ENCODE peak calls at places on chromosomes 12 and 14, in four cellular contexts. J is HepG2, D is HCT116, R is A549. Z is an unnamed sample.

GRCh38 chr12:47281667-47282171 is 202.0 kb upstream of the AMIGO2 start:
- DNase-seq in J (no peak), D (no peak), R (no peak), Z (no peak)

GRCh38 chr12:112116232-112117060 is 7.9 kb upstream of the NAA25 start:
- DNase-seq in J (peak; percentile 83), D (peak; percentile 23), R (peak; percentile 28), Z (peak; percentile 94)

GRCh38 chr12:52244615-52244994 is 11.6 kb downstream of the KRT7 start:
- DNase-seq in J (no peak), D (no peak), R (no peak), Z (no peak)

GRCh38 chr14:74362361-74362915 is 14.2 kb downstream of the VRTN start:
- DNase-seq in J (peak; percentile 63), D (peak; percentile 41), R (peak; percentile 79), Z (peak; percentile 74)

GRCh38 chr12:94175763-94176660 is 27.6 kb downstream of the PLXNC1 start:
- DNase-seq in J (no peak), D (no peak), R (no peak), Z (peak; percentile 84)

GRCh38 chr12:53325539-53326061 is 4.2 kb upstream of the AAAS start:
- DNase-seq in J (peak; percentile 35), D (no peak), R (peak; percentile 39), Z (peak; percentile 49)

GRCh38 chr12:13380297-13380696 is 183.8 kb downstream of the EMP1 start:
- DNase-seq in J (no peak), D (no peak), R (no peak), Z (no peak)

GRCh38 chr14:75504411-75504810 is 17.9 kb upstream of the BATF start:
- DNase-seq in J (peak; percentile 45), D (no peak), R (no peak), Z (no peak)

GRCh38 chr12:77679701-77680100 is 151.0 kb upstream of the NAV3 start:
- DNase-seq in J (no peak), D (no peak), R (no peak), Z (no peak)

GRCh38 chr12:113247123-113248045 is 26.1 kb downstream of the TPCN1 start:
- DNase-seq in J (no peak), D (no peak), R (no peak), Z (peak; percentile 97)

GRCh38 chr12:92021665-92022033 is 124.0 kb downstream of the BTG1 start:
- DNase-seq in J (no peak), D (no peak), R (no peak), Z (no peak)

GRCh38 chr14:91300957-91301356 is 56.5 kb upstream of the GPR68 start:
- DNase-seq in J (no peak), D (no peak), R (no peak), Z (no peak)

DNA sequence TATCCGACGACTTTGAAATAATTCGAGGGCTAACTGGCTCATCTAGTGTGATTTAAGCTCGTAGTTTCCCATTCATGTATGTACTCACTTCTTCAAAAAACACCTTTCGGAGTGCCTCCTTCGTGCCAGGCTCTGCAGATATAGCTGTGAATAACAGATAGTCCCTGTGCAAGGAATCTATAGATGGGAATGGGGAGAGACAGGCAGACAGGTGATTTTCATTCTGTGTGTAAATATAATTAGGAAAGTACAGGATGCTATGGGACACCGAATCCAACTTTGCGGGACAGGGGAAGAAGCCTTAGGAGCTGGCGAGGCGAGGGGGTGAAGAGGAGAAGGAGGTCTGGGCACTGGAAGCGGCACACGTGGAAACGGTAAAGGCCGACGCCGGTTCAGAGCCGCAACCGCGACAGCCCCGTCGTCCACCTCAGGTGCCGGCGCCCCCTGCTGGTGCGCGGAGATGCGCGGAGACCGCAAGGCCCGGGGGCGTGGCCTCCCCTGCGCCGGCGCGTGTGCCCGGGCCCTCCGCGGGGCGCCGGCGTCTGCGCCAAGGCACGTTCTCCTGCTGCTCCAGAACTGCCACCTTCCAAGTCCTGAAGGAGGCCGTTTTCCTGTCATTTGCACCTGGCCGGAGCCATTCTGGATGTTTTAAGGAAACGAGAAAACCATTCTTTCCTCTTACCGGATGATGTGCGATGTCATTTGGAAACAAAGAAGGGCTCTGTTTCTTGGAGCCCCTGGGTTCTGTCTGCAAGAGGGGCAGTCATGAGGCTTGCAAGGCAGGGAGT is 18.0 kb upstream of the CACNA1C start:
- DNase-seq in J (peak; percentile 50), D (peak; percentile 60), R (peak; percentile 75), Z (peak; percentile 86)
- TF ChIP-seq POLR2A in J (no peak), D (peak; percentile 67), R (peak; percentile 37), Z (peak; percentile 66)

GRCh38 chr12:19129121-19129485 is 430 bp upstream of the PLEKHA5 start:
- DNase-seq in J (no peak), D (peak; percentile 10), R (no peak), Z (no peak)
- H3K4me3 ChIP-seq in J (peak overlapping the region; percentile 43), D (peak overlapping the region; percentile 39), R (peak overlapping the region; percentile 71), Z (no peak overlapping the region)

DNA sequence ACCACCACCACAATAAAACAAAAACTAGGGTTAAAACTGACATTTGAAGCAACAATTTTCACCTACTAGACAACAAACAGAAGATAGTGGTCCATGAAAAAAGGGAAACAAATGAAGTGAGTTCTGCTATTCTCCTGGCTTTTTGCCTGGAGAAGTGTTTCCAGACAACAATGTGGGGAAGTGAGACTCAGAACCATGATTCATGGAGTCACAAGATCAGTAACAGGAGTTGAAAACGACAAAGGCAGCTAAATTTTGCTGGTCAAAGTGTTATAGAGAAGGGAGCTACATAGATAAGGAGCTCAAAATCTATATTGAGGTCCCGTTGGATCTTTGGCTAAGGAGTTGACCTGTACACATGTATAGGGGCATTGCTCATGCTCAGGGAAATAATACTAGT is 475.3 kb downstream of the TRHDE start:
- DNase-seq in J (no peak), D (no peak), R (no peak), Z (no peak)
- TF ChIP-seq MAX in J (no peak), D (no peak), R (no peak), Z (no peak)

GRCh38 chr12:124920353-124920935 is 6.0 kb upstream of the UBC start:
- DNase-seq in J (no peak), D (no peak), R (no peak), Z (no peak)

GRCh38 chr12:124917135-124917840 is 2.8 kb upstream of the UBC start:
- DNase-seq in J (peak; percentile 99), D (peak; percentile 99), R (peak; percentile 77), Z (peak; percentile 100)

GRCh38 chr12:124916370-124917134 is 2.1 kb upstream of the UBC start:
- DNase-seq in J (peak; percentile 96), D (peak; percentile 90), R (no peak), Z (peak; percentile 90)

GRCh38 chr12:124919646-124920352 is 5.3 kb upstream of the UBC start:
- DNase-seq in J (no peak), D (no peak), R (no peak), Z (peak; percentile 44)

DNA sequence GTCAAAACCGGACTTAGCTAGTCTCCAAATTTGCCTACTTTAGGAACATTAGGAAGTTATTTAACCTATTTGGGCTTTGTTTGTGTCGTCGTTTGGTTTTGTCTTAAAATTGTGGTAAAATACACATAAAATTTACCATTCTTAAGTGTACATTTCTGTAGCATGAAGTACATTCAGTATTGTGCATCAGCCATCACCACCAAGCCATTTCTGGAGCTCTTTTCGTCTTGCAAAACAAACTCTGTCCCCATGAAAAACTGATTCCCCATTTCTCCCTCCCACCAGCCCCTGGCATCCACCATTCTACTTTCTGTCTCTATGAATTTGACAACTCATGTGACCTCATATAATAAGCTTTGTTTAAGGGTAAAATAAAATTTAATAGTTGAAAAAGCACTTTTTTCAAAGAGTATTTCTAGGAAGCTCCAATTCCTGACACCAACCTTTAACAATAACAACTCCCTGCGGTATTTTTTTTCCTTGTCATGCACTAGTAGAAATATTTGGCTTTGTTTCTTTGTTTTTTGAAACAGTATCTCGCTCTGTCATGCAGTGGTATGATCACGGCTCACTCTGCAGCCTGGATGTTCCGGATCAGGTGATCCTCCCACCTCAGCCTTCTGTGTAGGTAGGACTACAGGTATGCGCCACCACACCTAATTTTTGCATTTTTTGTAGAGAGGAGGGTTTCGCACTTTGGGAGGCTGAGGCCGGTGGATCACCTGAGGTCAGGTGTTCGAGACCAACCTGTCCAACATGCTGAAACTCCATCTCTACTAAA is 3.6 kb upstream of the UBC start:
- DNase-seq in J (peak; percentile 49), D (no peak), R (no peak), Z (peak; percentile 22)
- TF ChIP-seq POLR2A in J (no peak), D (no peak), R (no peak), Z (no peak)

GRCh38 chr14:103317976-103318580 is 16.0 kb upstream of the EIF5 start:
- DNase-seq in J (no peak), D (no peak), R (no peak), Z (peak; percentile 53)
- H3K4me3 ChIP-seq in J (no peak overlapping the region), D (no peak overlapping the region), R (no peak overlapping the region), Z (no peak overlapping the region)

DNA sequence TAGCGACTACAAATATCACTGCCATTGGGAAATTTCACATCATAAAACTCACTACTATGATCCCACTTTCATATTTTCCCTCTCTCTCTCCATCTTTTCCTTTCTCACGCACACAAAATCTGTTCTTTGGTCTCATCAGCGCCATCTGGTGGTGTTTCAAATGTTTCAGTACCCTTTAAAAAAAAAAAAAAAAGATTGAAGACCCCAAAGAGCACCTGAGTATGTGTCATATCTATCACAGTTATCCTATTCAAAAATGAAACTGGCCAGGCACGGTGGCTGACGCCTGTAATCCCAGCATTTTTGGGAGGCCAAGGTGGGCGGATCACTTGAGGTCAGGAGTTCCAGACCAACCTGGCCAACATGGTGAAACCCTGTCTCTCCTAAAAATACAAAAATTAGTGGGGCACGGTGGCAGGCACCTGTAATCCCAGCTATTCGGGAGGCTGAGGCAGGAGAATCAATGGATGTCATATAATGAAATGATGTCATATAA is 72.4 kb downstream of the TTC9 start:
- DNase-seq in J (peak; percentile 57), D (peak; percentile 54), R (peak; percentile 58), Z (peak; percentile 62)
- TF ChIP-seq MAX in J (no peak), D (no peak), R (no peak), Z (no peak)